ENCODE peak calls at places on chromosomes 16 and 17, in seven cellular contexts. One of them, this sample, is unnamed.

GRCh38 chr17:31583795-31584340 is 192.4 kb downstream of the RAB11FIP4 start:
- DNase-seq in left ventricle myocardium superior: no peak
- DNase-seq in stimulated activated CD4-positive, alpha-beta T cell treated with anti-CD3 and anti-CD28 coated beads, Interleukin-1b, Interleukin-23, amount 100 ng/mL, for 24 hours: no peak
- DNase-seq in adrenal gland: no peak
- DNase-seq in stimulated activated CD8-positive, alpha-beta memory T cell treated with anti-CD3 and anti-CD28 coated beads, Interleukin-4, amount 100 ng/mL, for 24 hours: no peak
- DNase-seq in HCEC 1CT: no peak
- DNase-seq in neural progenitor cell: no peak
- DNase-seq in this sample: no peak

GRCh38 chr17:81517339-81518112 is 4.9 kb upstream of the ACTG1 start:
- DNase-seq in left ventricle myocardium superior: peak; percentile 36
- DNase-seq in stimulated activated CD4-positive, alpha-beta T cell treated with anti-CD3 and anti-CD28 coated beads, Interleukin-1b, Interleukin-23, amount 100 ng/mL, for 24 hours: no peak
- DNase-seq in adrenal gland: no peak
- DNase-seq in stimulated activated CD8-positive, alpha-beta memory T cell treated with anti-CD3 and anti-CD28 coated beads, Interleukin-4, amount 100 ng/mL, for 24 hours: no peak
- DNase-seq in HCEC 1CT: no peak
- DNase-seq in neural progenitor cell: peak; percentile 46
- DNase-seq in this sample: no peak

GRCh38 chr16:2776500-2777139 is 460 bp downstream of the ELOB start:
- DNase-seq in left ventricle myocardium superior: peak; percentile 55
- DNase-seq in stimulated activated CD4-positive, alpha-beta T cell treated with anti-CD3 and anti-CD28 coated beads, Interleukin-1b, Interleukin-23, amount 100 ng/mL, for 24 hours: no peak
- DNase-seq in adrenal gland: no peak
- DNase-seq in stimulated activated CD8-positive, alpha-beta memory T cell treated with anti-CD3 and anti-CD28 coated beads, Interleukin-4, amount 100 ng/mL, for 24 hours: no peak
- DNase-seq in HCEC 1CT: no peak
- DNase-seq in neural progenitor cell: peak; percentile 72
- DNase-seq in this sample: peak; percentile 47

GRCh38 chr16:86252596-86252995 is 257.7 kb upstream of the FOXF1 start:
- DNase-seq in left ventricle myocardium superior: no peak
- DNase-seq in stimulated activated CD4-positive, alpha-beta T cell treated with anti-CD3 and anti-CD28 coated beads, Interleukin-1b, Interleukin-23, amount 100 ng/mL, for 24 hours: no peak
- DNase-seq in adrenal gland: no peak
- DNase-seq in stimulated activated CD8-positive, alpha-beta memory T cell treated with anti-CD3 and anti-CD28 coated beads, Interleukin-4, amount 100 ng/mL, for 24 hours: no peak
- DNase-seq in HCEC 1CT: peak; percentile 48
- DNase-seq in neural progenitor cell: peak; percentile 79
- DNase-seq in this sample: no peak

GRCh38 chr17:81066072-81066471 is 31.1 kb downstream of the BAIAP2 start:
- DNase-seq in left ventricle myocardium superior: no peak
- DNase-seq in stimulated activated CD4-positive, alpha-beta T cell treated with anti-CD3 and anti-CD28 coated beads, Interleukin-1b, Interleukin-23, amount 100 ng/mL, for 24 hours: no peak
- DNase-seq in adrenal gland: no peak
- DNase-seq in stimulated activated CD8-positive, alpha-beta memory T cell treated with anti-CD3 and anti-CD28 coated beads, Interleukin-4, amount 100 ng/mL, for 24 hours: no peak
- DNase-seq in HCEC 1CT: no peak
- DNase-seq in neural progenitor cell: no peak
- DNase-seq in this sample: no peak

GRCh38 chr16:4682084-4682581 is 11.2 kb upstream of the NUDT16L1 start:
- DNase-seq in left ventricle myocardium superior: peak; percentile 25
- DNase-seq in stimulated activated CD4-positive, alpha-beta T cell treated with anti-CD3 and anti-CD28 coated beads, Interleukin-1b, Interleukin-23, amount 100 ng/mL, for 24 hours: no peak
- DNase-seq in adrenal gland: no peak
- DNase-seq in stimulated activated CD8-positive, alpha-beta memory T cell treated with anti-CD3 and anti-CD28 coated beads, Interleukin-4, amount 100 ng/mL, for 24 hours: no peak
- DNase-seq in HCEC 1CT: no peak
- DNase-seq in neural progenitor cell: no peak
- DNase-seq in this sample: peak; percentile 52

GRCh38 chr17:31722251-31723056 is 136.6 kb downstream of the COPRS start:
- DNase-seq in left ventricle myocardium superior: peak; percentile 48
- DNase-seq in stimulated activated CD4-positive, alpha-beta T cell treated with anti-CD3 and anti-CD28 coated beads, Interleukin-1b, Interleukin-23, amount 100 ng/mL, for 24 hours: no peak
- DNase-seq in adrenal gland: peak; percentile 24
- DNase-seq in stimulated activated CD8-positive, alpha-beta memory T cell treated with anti-CD3 and anti-CD28 coated beads, Interleukin-4, amount 100 ng/mL, for 24 hours: no peak
- DNase-seq in HCEC 1CT: no peak
- DNase-seq in neural progenitor cell: no peak
- DNase-seq in this sample: no peak

GRCh38 chr16:67326472-67327309 is at the start of the genes KCTD19 and LRRC36:
- DNase-seq in left ventricle myocardium superior: peak; percentile 71
- DNase-seq in stimulated activated CD4-positive, alpha-beta T cell treated with anti-CD3 and anti-CD28 coated beads, Interleukin-1b, Interleukin-23, amount 100 ng/mL, for 24 hours: peak; percentile 26
- DNase-seq in adrenal gland: peak; percentile 49
- DNase-seq in stimulated activated CD8-positive, alpha-beta memory T cell treated with anti-CD3 and anti-CD28 coated beads, Interleukin-4, amount 100 ng/mL, for 24 hours: peak; percentile 61
- DNase-seq in HCEC 1CT: peak; percentile 5
- DNase-seq in neural progenitor cell: peak; percentile 95
- DNase-seq in this sample: peak; percentile 64

GRCh38 chr17:18184143-18185007 is 747 bp downstream of the ALKBH5 start:
- DNase-seq in left ventricle myocardium superior: peak; percentile 68
- DNase-seq in stimulated activated CD4-positive, alpha-beta T cell treated with anti-CD3 and anti-CD28 coated beads, Interleukin-1b, Interleukin-23, amount 100 ng/mL, for 24 hours: peak; percentile 34
- DNase-seq in adrenal gland: peak; percentile 64
- DNase-seq in stimulated activated CD8-positive, alpha-beta memory T cell treated with anti-CD3 and anti-CD28 coated beads, Interleukin-4, amount 100 ng/mL, for 24 hours: peak; percentile 51
- DNase-seq in HCEC 1CT: peak; percentile 35
- DNase-seq in neural progenitor cell: peak; percentile 68
- DNase-seq in this sample: peak; percentile 44

GRCh38 chr16:56824804-56825203 is 40.2 kb upstream of the SLC12A3 start:
- DNase-seq in left ventricle myocardium superior: no peak
- DNase-seq in stimulated activated CD4-positive, alpha-beta T cell treated with anti-CD3 and anti-CD28 coated beads, Interleukin-1b, Interleukin-23, amount 100 ng/mL, for 24 hours: no peak
- DNase-seq in adrenal gland: no peak
- DNase-seq in stimulated activated CD8-positive, alpha-beta memory T cell treated with anti-CD3 and anti-CD28 coated beads, Interleukin-4, amount 100 ng/mL, for 24 hours: no peak
- DNase-seq in HCEC 1CT: no peak
- DNase-seq in neural progenitor cell: no peak
- DNase-seq in this sample: no peak

GRCh38 chr17:19306160-19307111 is 56.1 kb downstream of the B9D1 start:
- DNase-seq in left ventricle myocardium superior: no peak
- DNase-seq in stimulated activated CD4-positive, alpha-beta T cell treated with anti-CD3 and anti-CD28 coated beads, Interleukin-1b, Interleukin-23, amount 100 ng/mL, for 24 hours: no peak
- DNase-seq in adrenal gland: no peak
- DNase-seq in stimulated activated CD8-positive, alpha-beta memory T cell treated with anti-CD3 and anti-CD28 coated beads, Interleukin-4, amount 100 ng/mL, for 24 hours: no peak
- DNase-seq in HCEC 1CT: no peak
- DNase-seq in neural progenitor cell: no peak
- DNase-seq in this sample: no peak

GRCh38 chr17:68512967-68513474 is 791 bp downstream of the PRKAR1A start:
- DNase-seq in left ventricle myocardium superior: no peak
- DNase-seq in stimulated activated CD4-positive, alpha-beta T cell treated with anti-CD3 and anti-CD28 coated beads, Interleukin-1b, Interleukin-23, amount 100 ng/mL, for 24 hours: no peak
- DNase-seq in adrenal gland: no peak
- DNase-seq in stimulated activated CD8-positive, alpha-beta memory T cell treated with anti-CD3 and anti-CD28 coated beads, Interleukin-4, amount 100 ng/mL, for 24 hours: no peak
- DNase-seq in HCEC 1CT: peak; percentile 66
- DNase-seq in neural progenitor cell: peak; percentile 56
- DNase-seq in this sample: peak; percentile 43

GRCh38 chr16:27917953-27918352 is 145.6 kb downstream of the GSG1L start:
- DNase-seq in left ventricle myocardium superior: no peak
- DNase-seq in stimulated activated CD4-positive, alpha-beta T cell treated with anti-CD3 and anti-CD28 coated beads, Interleukin-1b, Interleukin-23, amount 100 ng/mL, for 24 hours: no peak
- DNase-seq in adrenal gland: no peak
- DNase-seq in stimulated activated CD8-positive, alpha-beta memory T cell treated with anti-CD3 and anti-CD28 coated beads, Interleukin-4, amount 100 ng/mL, for 24 hours: no peak
- DNase-seq in HCEC 1CT: no peak
- DNase-seq in neural progenitor cell: no peak
- DNase-seq in this sample: no peak

GRCh38 chr17:58755577-58756245 is at the start of gene PPM1E:
- DNase-seq in left ventricle myocardium superior: peak; percentile 68
- DNase-seq in stimulated activated CD4-positive, alpha-beta T cell treated with anti-CD3 and anti-CD28 coated beads, Interleukin-1b, Interleukin-23, amount 100 ng/mL, for 24 hours: peak; percentile 14
- DNase-seq in adrenal gland: peak; percentile 63
- DNase-seq in stimulated activated CD8-positive, alpha-beta memory T cell treated with anti-CD3 and anti-CD28 coated beads, Interleukin-4, amount 100 ng/mL, for 24 hours: peak; percentile 20
- DNase-seq in HCEC 1CT: no peak
- DNase-seq in neural progenitor cell: peak; percentile 99
- DNase-seq in this sample: peak; percentile 66

GRCh38 chr16:27639588-27640276 is 89.8 kb downstream of the KATNIP start:
- DNase-seq in left ventricle myocardium superior: no peak
- DNase-seq in stimulated activated CD4-positive, alpha-beta T cell treated with anti-CD3 and anti-CD28 coated beads, Interleukin-1b, Interleukin-23, amount 100 ng/mL, for 24 hours: no peak
- DNase-seq in adrenal gland: no peak
- DNase-seq in stimulated activated CD8-positive, alpha-beta memory T cell treated with anti-CD3 and anti-CD28 coated beads, Interleukin-4, amount 100 ng/mL, for 24 hours: no peak
- DNase-seq in HCEC 1CT: peak; percentile 34
- DNase-seq in neural progenitor cell: peak; percentile 67
- DNase-seq in this sample: no peak

GRCh38 chr17:48492401-48493298 is 38.2 kb downstream of the HOXB1 start:
- DNase-seq in left ventricle myocardium superior: peak; percentile 84
- DNase-seq in stimulated activated CD4-positive, alpha-beta T cell treated with anti-CD3 and anti-CD28 coated beads, Interleukin-1b, Interleukin-23, amount 100 ng/mL, for 24 hours: peak; percentile 46
- DNase-seq in adrenal gland: peak; percentile 71
- DNase-seq in stimulated activated CD8-positive, alpha-beta memory T cell treated with anti-CD3 and anti-CD28 coated beads, Interleukin-4, amount 100 ng/mL, for 24 hours: peak; percentile 40
- DNase-seq in HCEC 1CT: peak; percentile 76
- DNase-seq in neural progenitor cell: peak; percentile 72
- DNase-seq in this sample: peak; percentile 69

GRCh38 chr16:48499822-48500440 is 110.0 kb downstream of the N4BP1 start:
- DNase-seq in left ventricle myocardium superior: no peak
- DNase-seq in stimulated activated CD4-positive, alpha-beta T cell treated with anti-CD3 and anti-CD28 coated beads, Interleukin-1b, Interleukin-23, amount 100 ng/mL, for 24 hours: no peak
- DNase-seq in adrenal gland: peak; percentile 44
- DNase-seq in stimulated activated CD8-positive, alpha-beta memory T cell treated with anti-CD3 and anti-CD28 coated beads, Interleukin-4, amount 100 ng/mL, for 24 hours: no peak
- DNase-seq in HCEC 1CT: peak; percentile 75
- DNase-seq in neural progenitor cell: no peak
- DNase-seq in this sample: peak; percentile 44

GRCh38 chr17:37299257-37299985 is 76.4 kb upstream of the C17orf78 start:
- DNase-seq in left ventricle myocardium superior: no peak
- DNase-seq in stimulated activated CD4-positive, alpha-beta T cell treated with anti-CD3 and anti-CD28 coated beads, Interleukin-1b, Interleukin-23, amount 100 ng/mL, for 24 hours: no peak
- DNase-seq in adrenal gland: no peak
- DNase-seq in stimulated activated CD8-positive, alpha-beta memory T cell treated with anti-CD3 and anti-CD28 coated beads, Interleukin-4, amount 100 ng/mL, for 24 hours: no peak
- DNase-seq in HCEC 1CT: no peak
- DNase-seq in neural progenitor cell: peak; percentile 72
- DNase-seq in this sample: no peak

GRCh38 chr16:79902351-79902750 is 301.8 kb upstream of the MAF start:
- DNase-seq in left ventricle myocardium superior: no peak
- DNase-seq in stimulated activated CD4-positive, alpha-beta T cell treated with anti-CD3 and anti-CD28 coated beads, Interleukin-1b, Interleukin-23, amount 100 ng/mL, for 24 hours: no peak
- DNase-seq in adrenal gland: no peak
- DNase-seq in stimulated activated CD8-positive, alpha-beta memory T cell treated with anti-CD3 and anti-CD28 coated beads, Interleukin-4, amount 100 ng/mL, for 24 hours: no peak
- DNase-seq in HCEC 1CT: no peak
- DNase-seq in neural progenitor cell: no peak
- DNase-seq in this sample: no peak

GRCh38 chr17:7014995-7015586 is 2.7 kb downstream of the RNASEK start:
- DNase-seq in left ventricle myocardium superior: no peak
- DNase-seq in stimulated activated CD4-positive, alpha-beta T cell treated with anti-CD3 and anti-CD28 coated beads, Interleukin-1b, Interleukin-23, amount 100 ng/mL, for 24 hours: no peak
- DNase-seq in adrenal gland: no peak
- DNase-seq in stimulated activated CD8-positive, alpha-beta memory T cell treated with anti-CD3 and anti-CD28 coated beads, Interleukin-4, amount 100 ng/mL, for 24 hours: peak; percentile 68
- DNase-seq in HCEC 1CT: peak; percentile 43
- DNase-seq in neural progenitor cell: peak; percentile 21
- DNase-seq in this sample: no peak

GRCh38 chr16:54783226-54783625 is 147.4 kb upstream of the IRX5 start:
- DNase-seq in left ventricle myocardium superior: no peak
- DNase-seq in stimulated activated CD4-positive, alpha-beta T cell treated with anti-CD3 and anti-CD28 coated beads, Interleukin-1b, Interleukin-23, amount 100 ng/mL, for 24 hours: no peak
- DNase-seq in adrenal gland: no peak
- DNase-seq in stimulated activated CD8-positive, alpha-beta memory T cell treated with anti-CD3 and anti-CD28 coated beads, Interleukin-4, amount 100 ng/mL, for 24 hours: no peak
- DNase-seq in HCEC 1CT: no peak
- DNase-seq in neural progenitor cell: no peak
- DNase-seq in this sample: no peak

GRCh38 chr16:77974883-77975282 is 47.5 kb upstream of the CLEC3A start:
- DNase-seq in left ventricle myocardium superior: no peak
- DNase-seq in stimulated activated CD4-positive, alpha-beta T cell treated with anti-CD3 and anti-CD28 coated beads, Interleukin-1b, Interleukin-23, amount 100 ng/mL, for 24 hours: no peak
- DNase-seq in adrenal gland: no peak
- DNase-seq in stimulated activated CD8-positive, alpha-beta memory T cell treated with anti-CD3 and anti-CD28 coated beads, Interleukin-4, amount 100 ng/mL, for 24 hours: no peak
- DNase-seq in HCEC 1CT: no peak
- DNase-seq in neural progenitor cell: peak; percentile 63
- DNase-seq in this sample: no peak

GRCh38 chr16:13957197-13958078 is 37.5 kb downstream of the ERCC4 start:
- DNase-seq in left ventricle myocardium superior: peak; percentile 67
- DNase-seq in stimulated activated CD4-positive, alpha-beta T cell treated with anti-CD3 and anti-CD28 coated beads, Interleukin-1b, Interleukin-23, amount 100 ng/mL, for 24 hours: no peak
- DNase-seq in adrenal gland: peak; percentile 70
- DNase-seq in stimulated activated CD8-positive, alpha-beta memory T cell treated with anti-CD3 and anti-CD28 coated beads, Interleukin-4, amount 100 ng/mL, for 24 hours: no peak
- DNase-seq in HCEC 1CT: peak; percentile 94
- DNase-seq in neural progenitor cell: peak; percentile 28
- DNase-seq in this sample: peak; percentile 77

GRCh38 chr17:7825206-7825980 is 8.6 kb upstream of the KDM6B start:
- DNase-seq in left ventricle myocardium superior: no peak
- DNase-seq in stimulated activated CD4-positive, alpha-beta T cell treated with anti-CD3 and anti-CD28 coated beads, Interleukin-1b, Interleukin-23, amount 100 ng/mL, for 24 hours: no peak
- DNase-seq in adrenal gland: no peak
- DNase-seq in stimulated activated CD8-positive, alpha-beta memory T cell treated with anti-CD3 and anti-CD28 coated beads, Interleukin-4, amount 100 ng/mL, for 24 hours: no peak
- DNase-seq in HCEC 1CT: no peak
- DNase-seq in neural progenitor cell: peak; percentile 21
- DNase-seq in this sample: no peak

GRCh38 chr16:82137819-82138177 is 32.2 kb downstream of the MPHOSPH6 start:
- DNase-seq in left ventricle myocardium superior: no peak
- DNase-seq in stimulated activated CD4-positive, alpha-beta T cell treated with anti-CD3 and anti-CD28 coated beads, Interleukin-1b, Interleukin-23, amount 100 ng/mL, for 24 hours: no peak
- DNase-seq in adrenal gland: no peak
- DNase-seq in stimulated activated CD8-positive, alpha-beta memory T cell treated with anti-CD3 and anti-CD28 coated beads, Interleukin-4, amount 100 ng/mL, for 24 hours: no peak
- DNase-seq in HCEC 1CT: no peak
- DNase-seq in neural progenitor cell: no peak
- DNase-seq in this sample: no peak

GRCh38 chr16:10321407-10322397 is 64.2 kb upstream of the ATF7IP2 start:
- DNase-seq in left ventricle myocardium superior: no peak
- DNase-seq in stimulated activated CD4-positive, alpha-beta T cell treated with anti-CD3 and anti-CD28 coated beads, Interleukin-1b, Interleukin-23, amount 100 ng/mL, for 24 hours: no peak
- DNase-seq in adrenal gland: no peak
- DNase-seq in stimulated activated CD8-positive, alpha-beta memory T cell treated with anti-CD3 and anti-CD28 coated beads, Interleukin-4, amount 100 ng/mL, for 24 hours: no peak
- DNase-seq in HCEC 1CT: no peak
- DNase-seq in neural progenitor cell: no peak
- DNase-seq in this sample: no peak

GRCh38 chr16:62041401-62041800 is 5.2 kb upstream of the CDH8 start:
- DNase-seq in left ventricle myocardium superior: no peak
- DNase-seq in stimulated activated CD4-positive, alpha-beta T cell treated with anti-CD3 and anti-CD28 coated beads, Interleukin-1b, Interleukin-23, amount 100 ng/mL, for 24 hours: no peak
- DNase-seq in adrenal gland: peak; percentile 29
- DNase-seq in stimulated activated CD8-positive, alpha-beta memory T cell treated with anti-CD3 and anti-CD28 coated beads, Interleukin-4, amount 100 ng/mL, for 24 hours: no peak
- DNase-seq in HCEC 1CT: no peak
- DNase-seq in neural progenitor cell: peak; percentile 84
- DNase-seq in this sample: no peak

GRCh38 chr17:82087961-82088837 is 9.8 kb downstream of the FASN start:
- DNase-seq in left ventricle myocardium superior: peak; percentile 25
- DNase-seq in stimulated activated CD4-positive, alpha-beta T cell treated with anti-CD3 and anti-CD28 coated beads, Interleukin-1b, Interleukin-23, amount 100 ng/mL, for 24 hours: no peak
- DNase-seq in adrenal gland: no peak
- DNase-seq in stimulated activated CD8-positive, alpha-beta memory T cell treated with anti-CD3 and anti-CD28 coated beads, Interleukin-4, amount 100 ng/mL, for 24 hours: no peak
- DNase-seq in HCEC 1CT: no peak
- DNase-seq in neural progenitor cell: no peak
- DNase-seq in this sample: no peak

GRCh38 chr17:76153202-76153601 is 12.2 kb upstream of the FOXJ1 start:
- DNase-seq in left ventricle myocardium superior: no peak
- DNase-seq in stimulated activated CD4-positive, alpha-beta T cell treated with anti-CD3 and anti-CD28 coated beads, Interleukin-1b, Interleukin-23, amount 100 ng/mL, for 24 hours: no peak
- DNase-seq in adrenal gland: no peak
- DNase-seq in stimulated activated CD8-positive, alpha-beta memory T cell treated with anti-CD3 and anti-CD28 coated beads, Interleukin-4, amount 100 ng/mL, for 24 hours: no peak
- DNase-seq in HCEC 1CT: no peak
- DNase-seq in neural progenitor cell: no peak
- DNase-seq in this sample: no peak

GRCh38 chr16:9014389-9014788 is 50.7 kb upstream of the USP7 start:
- DNase-seq in left ventricle myocardium superior: no peak
- DNase-seq in stimulated activated CD4-positive, alpha-beta T cell treated with anti-CD3 and anti-CD28 coated beads, Interleukin-1b, Interleukin-23, amount 100 ng/mL, for 24 hours: no peak
- DNase-seq in adrenal gland: no peak
- DNase-seq in stimulated activated CD8-positive, alpha-beta memory T cell treated with anti-CD3 and anti-CD28 coated beads, Interleukin-4, amount 100 ng/mL, for 24 hours: no peak
- DNase-seq in HCEC 1CT: no peak
- DNase-seq in neural progenitor cell: no peak
- DNase-seq in this sample: no peak

GRCh38 chr17:29291163-29291752 is 2.7 kb downstream of the NUFIP2 start:
- DNase-seq in left ventricle myocardium superior: no peak
- DNase-seq in stimulated activated CD4-positive, alpha-beta T cell treated with anti-CD3 and anti-CD28 coated beads, Interleukin-1b, Interleukin-23, amount 100 ng/mL, for 24 hours: no peak
- DNase-seq in adrenal gland: no peak
- DNase-seq in stimulated activated CD8-positive, alpha-beta memory T cell treated with anti-CD3 and anti-CD28 coated beads, Interleukin-4, amount 100 ng/mL, for 24 hours: no peak
- DNase-seq in HCEC 1CT: peak; percentile 65
- DNase-seq in neural progenitor cell: peak; percentile 75
- DNase-seq in this sample: no peak

GRCh38 chr17:44793885-44794698 is 35.3 kb downstream of the ADAM11 start:
- DNase-seq in left ventricle myocardium superior: no peak
- DNase-seq in stimulated activated CD4-positive, alpha-beta T cell treated with anti-CD3 and anti-CD28 coated beads, Interleukin-1b, Interleukin-23, amount 100 ng/mL, for 24 hours: no peak
- DNase-seq in adrenal gland: no peak
- DNase-seq in stimulated activated CD8-positive, alpha-beta memory T cell treated with anti-CD3 and anti-CD28 coated beads, Interleukin-4, amount 100 ng/mL, for 24 hours: no peak
- DNase-seq in HCEC 1CT: no peak
- DNase-seq in neural progenitor cell: no peak
- DNase-seq in this sample: no peak

GRCh38 chr17:62757518-62757951 is 50.6 kb downstream of the MARCHF10 start:
- DNase-seq in left ventricle myocardium superior: no peak
- DNase-seq in stimulated activated CD4-positive, alpha-beta T cell treated with anti-CD3 and anti-CD28 coated beads, Interleukin-1b, Interleukin-23, amount 100 ng/mL, for 24 hours: no peak
- DNase-seq in adrenal gland: no peak
- DNase-seq in stimulated activated CD8-positive, alpha-beta memory T cell treated with anti-CD3 and anti-CD28 coated beads, Interleukin-4, amount 100 ng/mL, for 24 hours: no peak
- DNase-seq in HCEC 1CT: no peak
- DNase-seq in neural progenitor cell: no peak
- DNase-seq in this sample: no peak

GRCh38 chr17:40534431-40535189 is 30.7 kb downstream of the CCR7 start:
- DNase-seq in left ventricle myocardium superior: no peak
- DNase-seq in stimulated activated CD4-positive, alpha-beta T cell treated with anti-CD3 and anti-CD28 coated beads, Interleukin-1b, Interleukin-23, amount 100 ng/mL, for 24 hours: no peak
- DNase-seq in adrenal gland: no peak
- DNase-seq in stimulated activated CD8-positive, alpha-beta memory T cell treated with anti-CD3 and anti-CD28 coated beads, Interleukin-4, amount 100 ng/mL, for 24 hours: no peak
- DNase-seq in HCEC 1CT: no peak
- DNase-seq in neural progenitor cell: no peak
- DNase-seq in this sample: no peak

GRCh38 chr17:7222093-7222971 is 2.6 kb downstream of the ACADVL start:
- DNase-seq in left ventricle myocardium superior: no peak
- DNase-seq in stimulated activated CD4-positive, alpha-beta T cell treated with anti-CD3 and anti-CD28 coated beads, Interleukin-1b, Interleukin-23, amount 100 ng/mL, for 24 hours: no peak
- DNase-seq in adrenal gland: no peak
- DNase-seq in stimulated activated CD8-positive, alpha-beta memory T cell treated with anti-CD3 and anti-CD28 coated beads, Interleukin-4, amount 100 ng/mL, for 24 hours: no peak
- DNase-seq in HCEC 1CT: no peak
- DNase-seq in neural progenitor cell: no peak
- DNase-seq in this sample: no peak

This sample was measured in heart left ventricle.